ENCODE peak calls at places on chromosomes 11 and 22, in six cellular contexts. One of them, this sample, is unnamed.

GRCh38 chr11:133409799-133410198 is 122.5 kb downstream of the OPCML start:
- DNase-seq in cardiac muscle cell: no peak
- DNase-seq in HL-60: no peak
- DNase-seq in brain microvascular endothelial cell: no peak
- DNase-seq in fibroblast of lung: no peak
- DNase-seq in body of pancreas: no peak
- DNase-seq in this sample: no peak

GRCh38 chr22:33969052-33969451 is 48.8 kb upstream of the LARGE1 start:
- DNase-seq in fibroblast of lung: no peak
- DNase-seq in brain microvascular endothelial cell: no peak
- DNase-seq in HL-60: no peak
- DNase-seq in body of pancreas: no peak
- DNase-seq in cardiac muscle cell: no peak
- DNase-seq in this sample: no peak

GRCh38 chr22:21752276-21752675 is 16.7 kb upstream of the YPEL1 start:
- DNase-seq in brain microvascular endothelial cell: no peak
- DNase-seq in body of pancreas: no peak
- DNase-seq in HL-60: no peak
- DNase-seq in cardiac muscle cell: no peak
- DNase-seq in fibroblast of lung: no peak
- DNase-seq in this sample: no peak

GRCh38 chr22:37260939-37261338 is 16.9 kb upstream of the RAC2 start:
- DNase-seq in brain microvascular endothelial cell: peak
- DNase-seq in fibroblast of lung: peak
- DNase-seq in HL-60: peak
- DNase-seq in cardiac muscle cell: peak
- DNase-seq in body of pancreas: peak
- DNase-seq in this sample: peak

GRCh38 chr11:65781152-65781961 is 581 bp upstream of the AP5B1 start:
- DNase-seq in brain microvascular endothelial cell: no peak
- DNase-seq in cardiac muscle cell: peak
- DNase-seq in HL-60: no peak
- DNase-seq in fibroblast of lung: no peak
- DNase-seq in body of pancreas: no peak
- DNase-seq in this sample: no peak

GRCh38 chr11:41431784-41432183 is 27.7 kb downstream of the LRRC4C start:
- DNase-seq in fibroblast of lung: no peak
- DNase-seq in cardiac muscle cell: no peak
- DNase-seq in HL-60: no peak
- DNase-seq in body of pancreas: no peak
- DNase-seq in brain microvascular endothelial cell: no peak
- DNase-seq in this sample: no peak

GRCh38 chr22:48372395-48372794 is 1455.3 kb downstream of the BRD1 start:
- DNase-seq in brain microvascular endothelial cell: no peak
- DNase-seq in cardiac muscle cell: no peak
- DNase-seq in HL-60: no peak
- DNase-seq in fibroblast of lung: no peak
- DNase-seq in body of pancreas: no peak
- DNase-seq in this sample: no peak

GRCh38 chr11:131392528-131393255 is 22.3 kb downstream of the NTM start:
- DNase-seq in body of pancreas: no peak
- DNase-seq in fibroblast of lung: no peak
- DNase-seq in cardiac muscle cell: peak
- DNase-seq in brain microvascular endothelial cell: no peak
- DNase-seq in HL-60: peak
- DNase-seq in this sample: no peak

GRCh38 chr22:42432020-42432596 is at the start of gene NFAM1:
- DNase-seq in fibroblast of lung: no peak
- DNase-seq in cardiac muscle cell: no peak
- DNase-seq in body of pancreas: peak
- DNase-seq in HL-60: peak
- DNase-seq in brain microvascular endothelial cell: no peak
- DNase-seq in this sample: no peak

GRCh38 chr22:36465232-36466021 is 16.0 kb downstream of the TXN2 start:
- DNase-seq in HL-60: no peak
- DNase-seq in body of pancreas: peak
- DNase-seq in fibroblast of lung: peak
- DNase-seq in cardiac muscle cell: peak
- DNase-seq in brain microvascular endothelial cell: peak
- DNase-seq in this sample: no peak

GRCh38 chr11:15826826-15827225 is 529.5 kb downstream of the SOX6 start:
- DNase-seq in brain microvascular endothelial cell: peak
- DNase-seq in fibroblast of lung: no peak
- DNase-seq in cardiac muscle cell: peak
- DNase-seq in body of pancreas: peak
- DNase-seq in HL-60: peak
- DNase-seq in this sample: peak

GRCh38 chr22:40540265-40540664 is 96.3 kb downstream of the MRTFA start:
- DNase-seq in fibroblast of lung: no peak
- DNase-seq in brain microvascular endothelial cell: no peak
- DNase-seq in cardiac muscle cell: no peak
- DNase-seq in HL-60: no peak
- DNase-seq in body of pancreas: no peak
- DNase-seq in this sample: no peak

GRCh38 chr22:48551061-48551460 is 1276.6 kb downstream of the BRD1 start:
- DNase-seq in cardiac muscle cell: no peak
- DNase-seq in brain microvascular endothelial cell: no peak
- DNase-seq in body of pancreas: no peak
- DNase-seq in HL-60: no peak
- DNase-seq in fibroblast of lung: no peak
- DNase-seq in this sample: no peak

GRCh38 chr11:72037554-72038311 is 39.0 kb downstream of the IL18BP start:
- DNase-seq in cardiac muscle cell: no peak
- DNase-seq in fibroblast of lung: no peak
- DNase-seq in body of pancreas: no peak
- DNase-seq in HL-60: no peak
- DNase-seq in brain microvascular endothelial cell: no peak
- DNase-seq in this sample: peak

GRCh38 chr11:99069831-99070444 is 49.2 kb downstream of the CNTN5 start:
- DNase-seq in body of pancreas: peak
- DNase-seq in cardiac muscle cell: peak
- DNase-seq in brain microvascular endothelial cell: peak
- DNase-seq in HL-60: no peak
- DNase-seq in fibroblast of lung: peak
- DNase-seq in this sample: no peak

GRCh38 chr11:93741882-93742226 is 382 bp downstream of the C11orf54 start:
- DNase-seq in cardiac muscle cell: peak
- DNase-seq in HL-60: peak
- DNase-seq in body of pancreas: peak
- DNase-seq in fibroblast of lung: peak
- DNase-seq in brain microvascular endothelial cell: no peak
- DNase-seq in this sample: no peak

GRCh38 chr11:80593981-80594380 is 1153.2 kb upstream of the TENM4 start:
- DNase-seq in body of pancreas: peak
- DNase-seq in brain microvascular endothelial cell: peak
- DNase-seq in cardiac muscle cell: peak
- DNase-seq in HL-60: no peak
- DNase-seq in fibroblast of lung: peak
- DNase-seq in this sample: no peak

GRCh38 chr11:82507288-82507687 is 226.4 kb downstream of the FAM181B start:
- DNase-seq in fibroblast of lung: no peak
- DNase-seq in body of pancreas: no peak
- DNase-seq in cardiac muscle cell: no peak
- DNase-seq in brain microvascular endothelial cell: no peak
- DNase-seq in HL-60: no peak
- DNase-seq in this sample: no peak

GRCh38 chr11:8693555-8693954 is 11.0 kb downstream of the RPL27A start:
- DNase-seq in cardiac muscle cell: no peak
- DNase-seq in fibroblast of lung: no peak
- DNase-seq in brain microvascular endothelial cell: no peak
- DNase-seq in HL-60: no peak
- DNase-seq in body of pancreas: no peak
- DNase-seq in this sample: no peak

GRCh38 chr22:47207387-47207786 is 444.9 kb downstream of the TBC1D22A start:
- DNase-seq in cardiac muscle cell: no peak
- DNase-seq in brain microvascular endothelial cell: no peak
- DNase-seq in fibroblast of lung: no peak
- DNase-seq in HL-60: no peak
- DNase-seq in body of pancreas: no peak
- DNase-seq in this sample: no peak

GRCh38 chr11:118870396-118871343 is 13.0 kb upstream of the CXCR5 start:
- DNase-seq in HL-60: peak
- DNase-seq in cardiac muscle cell: peak
- DNase-seq in fibroblast of lung: peak
- DNase-seq in brain microvascular endothelial cell: no peak
- DNase-seq in body of pancreas: no peak
- DNase-seq in this sample: peak

GRCh38 chr11:23976369-23976768 is 520.5 kb upstream of the LUZP2 start:
- DNase-seq in HL-60: no peak
- DNase-seq in cardiac muscle cell: peak
- DNase-seq in brain microvascular endothelial cell: no peak
- DNase-seq in fibroblast of lung: peak
- DNase-seq in body of pancreas: no peak
- DNase-seq in this sample: no peak

GRCh38 chr11:44575288-44575672 is 9.8 kb downstream of the CD82 start:
- DNase-seq in body of pancreas: no peak
- DNase-seq in HL-60: no peak
- DNase-seq in fibroblast of lung: peak
- DNase-seq in cardiac muscle cell: no peak
- DNase-seq in brain microvascular endothelial cell: peak
- DNase-seq in this sample: peak

GRCh38 chr11:44572884-44573283 is 7.4 kb downstream of the CD82 start:
- DNase-seq in cardiac muscle cell: no peak
- DNase-seq in HL-60: no peak
- DNase-seq in fibroblast of lung: no peak
- DNase-seq in body of pancreas: peak
- DNase-seq in brain microvascular endothelial cell: no peak
- DNase-seq in this sample: peak

GRCh38 chr11:44573333-44573732 is 7.9 kb downstream of the CD82 start:
- DNase-seq in cardiac muscle cell: no peak
- DNase-seq in HL-60: no peak
- DNase-seq in brain microvascular endothelial cell: no peak
- DNase-seq in body of pancreas: no peak
- DNase-seq in fibroblast of lung: peak
- DNase-seq in this sample: peak

GRCh38 chr11:44575962-44576361 is 10.5 kb downstream of the CD82 start:
- DNase-seq in cardiac muscle cell: no peak
- DNase-seq in HL-60: no peak
- DNase-seq in fibroblast of lung: no peak
- DNase-seq in brain microvascular endothelial cell: no peak
- DNase-seq in body of pancreas: no peak
- DNase-seq in this sample: no peak

DNA sequence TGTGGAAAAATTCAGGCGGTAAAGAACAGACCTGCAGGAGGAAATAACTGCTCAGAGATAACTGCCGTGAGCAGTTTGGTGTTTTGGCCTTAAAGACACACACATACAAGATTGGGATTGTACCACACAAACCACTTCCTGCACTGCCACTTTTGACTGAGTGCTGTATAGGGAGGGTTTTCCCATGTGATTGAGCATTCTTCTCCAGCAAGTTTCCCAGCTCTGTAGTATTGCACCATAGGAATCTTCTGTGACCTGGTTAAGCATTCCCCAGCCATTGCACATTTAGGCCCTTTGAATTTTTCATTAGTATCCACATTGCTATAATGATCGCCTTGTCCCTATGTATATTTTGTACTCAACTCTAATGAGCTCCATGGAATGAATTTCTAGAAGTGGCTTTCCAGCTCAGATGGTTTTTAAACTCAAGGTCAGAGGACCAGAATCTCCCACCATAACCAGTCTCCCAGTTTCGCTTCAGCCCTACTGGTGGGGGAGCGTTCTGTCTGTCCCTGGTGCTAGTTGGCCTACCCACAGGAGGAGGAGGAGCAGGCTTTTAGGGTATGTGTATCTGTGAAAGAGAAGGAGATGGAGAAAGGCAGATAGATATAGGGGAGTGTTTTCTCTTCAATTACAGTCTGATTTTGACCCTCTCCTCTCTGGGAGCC is 9.3 kb downstream of the CD82 start:
- DNase-seq in body of pancreas: peak
- DNase-seq in cardiac muscle cell: peak
- DNase-seq in fibroblast of lung: peak
- DNase-seq in brain microvascular endothelial cell: peak
- DNase-seq in HL-60: peak
- DNase-seq in this sample: peak
- TF ChIP-seq CTCF in body of pancreas: no peak
- TF ChIP-seq CTCF in cardiac muscle cell: no peak
- TF ChIP-seq CTCF in fibroblast of lung: no peak
- TF ChIP-seq CTCF in brain microvascular endothelial cell: peak
- TF ChIP-seq CTCF in HL-60: no peak
- TF ChIP-seq CTCF in this sample: no peak

GRCh38 chr11:22304337-22304961 is 33.7 kb upstream of the SLC17A6 start:
- DNase-seq in body of pancreas: no peak
- DNase-seq in cardiac muscle cell: peak
- DNase-seq in HL-60: no peak
- DNase-seq in brain microvascular endothelial cell: no peak
- DNase-seq in fibroblast of lung: peak
- DNase-seq in this sample: no peak
- TF ChIP-seq CTCF in body of pancreas: peak
- TF ChIP-seq CTCF in cardiac muscle cell: peak
- TF ChIP-seq CTCF in HL-60: peak
- TF ChIP-seq CTCF in brain microvascular endothelial cell: peak
- TF ChIP-seq CTCF in fibroblast of lung: peak
- TF ChIP-seq CTCF in this sample: peak

GRCh38 chr11:68707527-68707926 is 23.2 kb downstream of the GAL start:
- DNase-seq in HL-60: no peak
- DNase-seq in fibroblast of lung: no peak
- DNase-seq in body of pancreas: no peak
- DNase-seq in brain microvascular endothelial cell: no peak
- DNase-seq in cardiac muscle cell: no peak
- DNase-seq in this sample: no peak

GRCh38 chr11:68714047-68714856 is 29.9 kb downstream of the GAL start:
- DNase-seq in HL-60: no peak
- DNase-seq in body of pancreas: no peak
- DNase-seq in cardiac muscle cell: no peak
- DNase-seq in fibroblast of lung: no peak
- DNase-seq in brain microvascular endothelial cell: no peak
- DNase-seq in this sample: no peak

GRCh38 chr11:68711114-68711513 is 26.8 kb downstream of the GAL start:
- DNase-seq in brain microvascular endothelial cell: no peak
- DNase-seq in HL-60: no peak
- DNase-seq in body of pancreas: no peak
- DNase-seq in fibroblast of lung: no peak
- DNase-seq in cardiac muscle cell: no peak
- DNase-seq in this sample: no peak

GRCh38 chr11:68709064-68709463 is 24.7 kb downstream of the GAL start:
- DNase-seq in fibroblast of lung: no peak
- DNase-seq in cardiac muscle cell: no peak
- DNase-seq in HL-60: peak
- DNase-seq in body of pancreas: no peak
- DNase-seq in brain microvascular endothelial cell: no peak
- DNase-seq in this sample: no peak

DNA sequence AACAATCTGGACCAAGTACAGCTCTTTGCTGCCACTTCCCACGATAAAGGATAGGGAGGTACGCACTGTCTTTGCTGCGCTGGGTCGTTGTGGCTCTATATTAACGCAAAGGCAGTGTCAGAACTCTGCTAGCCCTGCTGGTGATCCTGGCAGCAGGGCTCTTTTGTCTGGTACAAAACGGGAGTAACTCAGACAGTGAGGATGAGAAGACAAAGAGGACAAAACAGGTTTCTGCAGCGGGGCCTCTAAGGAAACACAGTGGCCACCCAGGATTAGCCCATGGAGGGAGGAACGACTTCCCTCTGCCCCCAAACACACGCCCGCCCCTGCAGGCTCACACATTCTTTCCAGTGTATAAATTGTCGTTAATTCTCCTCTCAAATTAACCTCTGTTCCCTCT is 26.1 kb downstream of the GAL start:
- DNase-seq in fibroblast of lung: no peak
- DNase-seq in body of pancreas: no peak
- DNase-seq in HL-60: no peak
- DNase-seq in brain microvascular endothelial cell: no peak
- DNase-seq in cardiac muscle cell: no peak
- DNase-seq in this sample: no peak
- TF ChIP-seq CTCF in fibroblast of lung: no peak
- TF ChIP-seq CTCF in body of pancreas: no peak
- TF ChIP-seq CTCF in HL-60: no peak
- TF ChIP-seq CTCF in brain microvascular endothelial cell: no peak
- TF ChIP-seq CTCF in cardiac muscle cell: no peak
- TF ChIP-seq CTCF in this sample: no peak

GRCh38 chr11:22169833-22170232 is 23.1 kb upstream of the ANO5 start:
- DNase-seq in brain microvascular endothelial cell: no peak
- DNase-seq in body of pancreas: no peak
- DNase-seq in cardiac muscle cell: no peak
- DNase-seq in fibroblast of lung: peak
- DNase-seq in HL-60: no peak
- DNase-seq in this sample: no peak
- TF ChIP-seq CTCF in brain microvascular endothelial cell: no peak
- TF ChIP-seq CTCF in body of pancreas: no peak
- TF ChIP-seq CTCF in cardiac muscle cell: peak
- TF ChIP-seq CTCF in fibroblast of lung: no peak
- TF ChIP-seq CTCF in HL-60: peak
- TF ChIP-seq CTCF in this sample: peak

This sample was measured in activated CD8-positive, alpha-beta T cell treated with anti-CD3 and anti-CD28 coated beads for 36 hours.